ENCODE peak calls at places on chromosomes 16 and 17, in seven cellular contexts. F is HS-27A, J is NCI-H1092 treated with DMSO at 0.1 percent for 48 hours, Y is left ventricle myocardium inferior, D is NCI-H1105 treated with DMSO at 0.1 percent for 48 hours, C is skeletal muscle cell, L is heart right ventricle. G is an unnamed sample.

GRCh38 chr16:71811261-71811803 is 2.7 kb upstream of the AP1G1 start:
- DNase-seq in F (no peak), J (no peak), Y (no peak), D (no peak), C (no peak), L (no peak), G (no peak)

GRCh38 chr17:39063681-39064069 is 87.8 kb downstream of the PLXDC1 start:
- DNase-seq in F (no peak), J (no peak), Y (no peak), D (no peak), C (no peak), L (no peak), G (no peak)

GRCh38 chr16:83713597-83713996 is 94.2 kb upstream of the HSBP1 start:
- DNase-seq in F (no peak), J (peak), Y (no peak), D (no peak), C (no peak), L (no peak), G (no peak)

GRCh38 chr16:48542020-48542473 is 67.9 kb downstream of the N4BP1 start:
- DNase-seq in F (no peak), J (no peak), Y (peak), D (peak), C (no peak), L (peak), G (peak)

GRCh38 chr17:16937431-16937830 is 34.5 kb downstream of the TNFRSF13B start:
- DNase-seq in F (no peak), J (no peak), Y (peak), D (no peak), C (no peak), L (no peak), G (no peak)

GRCh38 chr16:89646270-89646669 is 11.2 kb downstream of the CHMP1A start:
- DNase-seq in F (no peak), J (no peak), Y (no peak), D (no peak), C (no peak), L (no peak), G (no peak)

GRCh38 chr17:45852535-45853297 is 8.0 kb downstream of the SPPL2C start:
- DNase-seq in F (no peak), J (peak), Y (no peak), D (peak), C (no peak), L (no peak), G (peak)

GRCh38 chr16:19179890-19180490 is 11.9 kb downstream of the SYT17 start:
- DNase-seq in F (peak), J (peak), Y (peak), D (no peak), C (no peak), L (peak), G (peak)

GRCh38 chr16:85563515-85564276 is 49.4 kb upstream of the GSE1 start:
- DNase-seq in F (no peak), J (no peak), Y (peak), D (no peak), C (no peak), L (peak), G (no peak)

GRCh38 chr17:47266782-47267181 is 13.2 kb downstream of the ITGB3 start:
- DNase-seq in F (no peak), J (no peak), Y (no peak), D (no peak), C (no peak), L (no peak), G (no peak)